ENCODE peak calls at places on chromosomes 16 and 17, in ten cellular contexts. B is heart right ventricle, A is AG09309, K is adrenal gland, H is upper lobe of left lung, G is GM12865, P is mesendoderm, D is fibroblast of villous mesenchyme, U is IMR-90, Z is thoracic aorta. Q is an unnamed sample.

GRCh38 chr17:53088501-53088900 is 734.2 kb upstream of the KIF2B start:
- DNase-seq in K (no peak), U (no peak), B (no peak), P (no peak), A (no peak), H (no peak), Z (no peak), G (no peak), D (no peak), Q (no peak)

GRCh38 chr16:56246051-56246817 is 54.9 kb downstream of the GNAO1 start:
- DNase-seq in A (no peak), H (peak), G (no peak), P (peak), K (no peak), D (peak), Z (no peak), U (peak), B (no peak), Q (peak)

GRCh38 chr16:86355538-86355937 is 154.8 kb upstream of the FOXF1 start:
- DNase-seq in P (no peak), K (no peak), B (no peak), Z (no peak), G (no peak), D (peak), U (peak), A (peak), H (no peak), Q (no peak)

GRCh38 chr17:81812571-81813370 is 8.8 kb downstream of the GCGR start:
- DNase-seq in P (no peak), U (no peak), B (no peak), A (no peak), G (no peak), Z (no peak), K (no peak), D (no peak), H (no peak), Q (no peak)

GRCh38 chr17:46009681-46010596 is 10.9 kb downstream of the STH start:
- DNase-seq in A (peak), B (no peak), Z (no peak), D (no peak), G (no peak), P (no peak), U (peak), K (no peak), H (no peak), Q (no peak)

GRCh38 chr17:2899911-2900310 is 103.7 kb downstream of the RAP1GAP2 start:
- DNase-seq in G (no peak), P (no peak), Z (no peak), H (no peak), U (peak), D (no peak), K (no peak), B (no peak), A (no peak), Q (no peak)

GRCh38 chr16:77353587-77354263 is 81.1 kb downstream of the ADAMTS18 start:
- DNase-seq in G (no peak), B (no peak), Z (no peak), P (no peak), K (no peak), H (no peak), U (no peak), D (no peak), A (no peak), Q (no peak)

GRCh38 chr16:81212830-81213465 is 25.5 kb upstream of the BCO1 start:
- DNase-seq in H (no peak), G (no peak), U (no peak), D (no peak), Z (no peak), P (no peak), A (no peak), K (no peak), B (no peak), Q (no peak)

GRCh38 chr16:57576429-57576870 is 34.0 kb downstream of the ADGRG5 start:
- DNase-seq in A (peak), H (peak), U (peak), K (peak), G (peak), P (peak), D (peak), B (peak), Z (peak), Q (peak)

GRCh38 chr17:80802626-80803450 is 188.8 kb upstream of the CHMP6 start:
- DNase-seq in H (no peak), G (no peak), A (no peak), P (no peak), Z (no peak), U (no peak), D (no peak), B (no peak), K (no peak), Q (no peak)

GRCh38 chr17:82752371-82753200 is 721 bp downstream of the TBCD start:
- DNase-seq in K (no peak), A (no peak), D (peak), G (peak), B (peak), U (no peak), Z (no peak), P (no peak), H (no peak), Q (no peak)

GRCh38 chr16:88914750-88915368 is 48.4 kb upstream of the PABPN1L start:
- DNase-seq in U (peak), P (no peak), D (peak), B (peak), A (peak), H (no peak), G (no peak), K (no peak), Z (no peak), Q (no peak)

GRCh38 chr16:82061861-82062525 is 26.9 kb downstream of the HSD17B2 start:
- DNase-seq in D (peak), H (no peak), B (no peak), K (no peak), G (peak), U (peak), A (no peak), P (peak), Z (no peak), Q (no peak)

GRCh38 chr17:43588664-43589435 is 42.7 kb upstream of the ETV4 start:
- DNase-seq in P (no peak), U (no peak), A (no peak), K (peak), B (no peak), H (no peak), G (no peak), Z (no peak), D (no peak), Q (no peak)

GRCh38 chr16:23148166-23148512 is 1.1 kb downstream of the USP31 start:
- DNase-seq in K (no peak), A (no peak), D (no peak), U (no peak), B (no peak), G (no peak), P (no peak), Z (no peak), H (no peak), Q (no peak)

GRCh38 chr17:34178047-34178446 is 77.0 kb upstream of the CCL2 start:
- DNase-seq in B (no peak), H (no peak), U (peak), G (no peak), P (peak), K (no peak), Z (no peak), D (no peak), A (no peak), Q (no peak)
- H3K4me3 ChIP-seq in B (no peak), H (no peak), U (no peak), G (no peak), P (no peak), K (no peak), Z (no peak), D (no peak), A (no peak), Q (no peak)

DNA sequence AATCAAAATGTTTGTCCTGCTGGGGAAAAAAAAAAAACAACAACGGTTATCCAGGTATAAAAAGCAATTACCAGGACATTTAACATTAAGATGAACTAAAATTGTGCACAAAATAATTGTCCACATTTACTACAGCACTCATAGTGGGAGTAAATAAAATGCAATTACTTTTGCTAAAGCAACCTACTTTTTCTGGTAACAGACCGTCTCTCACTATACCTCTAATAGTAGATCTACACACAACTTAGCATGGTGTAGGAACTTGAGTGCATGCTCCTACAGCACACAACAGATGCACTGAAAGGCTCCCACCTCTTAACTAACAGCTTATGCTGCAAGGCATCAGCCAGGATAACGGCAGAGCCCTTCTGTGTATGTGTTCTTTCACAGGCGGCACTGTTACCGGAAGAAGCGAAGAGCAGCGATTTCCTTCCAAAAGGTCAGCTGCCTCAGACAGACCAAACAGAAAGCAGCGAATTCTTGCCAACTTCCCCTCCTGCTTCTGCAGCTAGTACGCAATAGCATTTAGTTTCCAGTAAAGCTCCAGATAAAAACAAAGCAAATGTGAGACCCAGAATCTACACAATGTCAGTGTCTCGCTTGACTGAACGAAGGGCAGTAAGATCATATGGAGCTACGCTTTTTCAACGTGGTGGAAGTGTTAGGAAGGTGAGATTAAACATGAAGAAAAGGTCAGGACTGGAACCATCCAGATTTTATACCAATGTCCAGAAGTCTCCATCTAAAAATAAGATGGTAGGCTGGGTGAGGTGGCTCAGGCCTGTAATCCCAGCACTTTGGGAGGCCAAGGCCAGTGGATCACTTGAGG is 27.6 kb downstream of the STAT5B start:
- DNase-seq in D (peak), G (peak), K (peak), H (peak), A (peak), B (peak), P (peak), U (peak), Z (peak), Q (no peak)
- H3K4me3 ChIP-seq in D (peak), G (peak), K (no peak), H (no peak), A (no peak), B (peak), P (no peak), U (peak), Z (peak), Q (peak)

GRCh38 chr16:28930203-28930602 is 1.6 kb upstream of the CD19 start:
- DNase-seq in B (no peak), D (no peak), Z (no peak), A (no peak), U (no peak), K (no peak), H (no peak), G (no peak), P (no peak), Q (no peak)
- H3K4me3 ChIP-seq in B (no peak), D (no peak), Z (no peak), A (no peak), U (no peak), K (no peak), H (no peak), G (no peak), P (no peak), Q (no peak)

GRCh38 chr16:3112881-3113574 is 642 bp downstream of the ZNF205 start:
- DNase-seq in U (peak), A (no peak), B (no peak), H (no peak), D (peak), Z (no peak), K (no peak), P (no peak), G (no peak), Q (no peak)
- H3K4me3 ChIP-seq in U (peak), A (peak), B (peak), H (peak), D (peak), Z (peak), K (peak), P (peak), G (peak), Q (peak)

GRCh38 chr17:77778636-77779524 is 179.6 kb upstream of the TNRC6C start:
- DNase-seq in P (no peak), H (peak), U (no peak), Z (peak), K (peak), B (peak), A (no peak), G (no peak), D (no peak), Q (no peak)
- H3K4me3 ChIP-seq in P (no peak), H (no peak), U (no peak), Z (peak), K (no peak), B (no peak), A (no peak), G (no peak), D (no peak), Q (no peak)

GRCh38 chr17:334974-335481 is 17.6 kb downstream of the RPH3AL start:
- DNase-seq in H (no peak), B (no peak), Z (no peak), D (no peak), K (peak), G (no peak), A (no peak), P (no peak), U (no peak), Q (no peak)
- H3K4me3 ChIP-seq in H (no peak), B (no peak), Z (no peak), D (no peak), K (no peak), G (no peak), A (no peak), P (no peak), U (no peak), Q (no peak)